ENCODE peak calls at places on chromosome 5, in six cellular contexts. One of them, this sample, is unnamed.

GRCh38 chr5:39759696-39760095 is 334.9 kb upstream of the DAB2 start:
- DNase-seq in upper lobe of left lung: no peak
- DNase-seq in gastrocnemius medialis: no peak
- DNase-seq in right atrium auricular region: no peak
- DNase-seq in HCT116: no peak
- DNase-seq in cardiac muscle cell: peak
- DNase-seq in this sample: no peak

GRCh38 chr5:153517105-153517700 is 26.7 kb downstream of the GRIA1 start:
- DNase-seq in right atrium auricular region: no peak
- DNase-seq in cardiac muscle cell: no peak
- DNase-seq in gastrocnemius medialis: no peak
- DNase-seq in upper lobe of left lung: no peak
- DNase-seq in HCT116: no peak
- DNase-seq in this sample: no peak

GRCh38 chr5:37882636-37883035 is 42.8 kb upstream of the GDNF start:
- DNase-seq in upper lobe of left lung: no peak
- DNase-seq in HCT116: no peak
- DNase-seq in right atrium auricular region: no peak
- DNase-seq in gastrocnemius medialis: no peak
- DNase-seq in cardiac muscle cell: no peak
- DNase-seq in this sample: no peak

GRCh38 chr5:42870882-42871418 is 59.3 kb upstream of the SELENOP start:
- DNase-seq in right atrium auricular region: no peak
- DNase-seq in HCT116: no peak
- DNase-seq in upper lobe of left lung: no peak
- DNase-seq in gastrocnemius medialis: no peak
- DNase-seq in cardiac muscle cell: peak
- DNase-seq in this sample: no peak

GRCh38 chr5:6572086-6572824 is 60.6 kb downstream of the NSUN2 start:
- DNase-seq in upper lobe of left lung: peak
- DNase-seq in gastrocnemius medialis: no peak
- DNase-seq in right atrium auricular region: peak
- DNase-seq in HCT116: no peak
- DNase-seq in cardiac muscle cell: no peak
- DNase-seq in this sample: no peak

GRCh38 chr5:76401801-76402250 is 1.3 kb upstream of the IQGAP2 start:
- DNase-seq in gastrocnemius medialis: no peak
- DNase-seq in upper lobe of left lung: no peak
- DNase-seq in cardiac muscle cell: no peak
- DNase-seq in right atrium auricular region: no peak
- DNase-seq in HCT116: no peak
- DNase-seq in this sample: no peak

GRCh38 chr5:56951131-56951945 is 585 bp downstream of the MIER3 start:
- DNase-seq in upper lobe of left lung: peak
- DNase-seq in right atrium auricular region: no peak
- DNase-seq in HCT116: no peak
- DNase-seq in cardiac muscle cell: peak
- DNase-seq in gastrocnemius medialis: no peak
- DNase-seq in this sample: no peak

GRCh38 chr5:34728236-34728635 is 72.1 kb downstream of the RAI14 start:
- DNase-seq in cardiac muscle cell: no peak
- DNase-seq in HCT116: no peak
- DNase-seq in right atrium auricular region: no peak
- DNase-seq in gastrocnemius medialis: no peak
- DNase-seq in upper lobe of left lung: no peak
- DNase-seq in this sample: no peak

GRCh38 chr5:173484569-173484968 is 131.9 kb downstream of the BOD1 start:
- DNase-seq in right atrium auricular region: no peak
- DNase-seq in upper lobe of left lung: no peak
- DNase-seq in cardiac muscle cell: no peak
- DNase-seq in gastrocnemius medialis: no peak
- DNase-seq in HCT116: no peak
- DNase-seq in this sample: no peak

GRCh38 chr5:125870271-125870670 is 552.9 kb upstream of the GRAMD2B start:
- DNase-seq in gastrocnemius medialis: no peak
- DNase-seq in HCT116: no peak
- DNase-seq in right atrium auricular region: no peak
- DNase-seq in cardiac muscle cell: no peak
- DNase-seq in upper lobe of left lung: no peak
- DNase-seq in this sample: no peak

GRCh38 chr5:86605881-86606280 is 11.9 kb upstream of the COX7C start:
- DNase-seq in right atrium auricular region: no peak
- DNase-seq in gastrocnemius medialis: no peak
- DNase-seq in HCT116: no peak
- DNase-seq in upper lobe of left lung: no peak
- DNase-seq in cardiac muscle cell: no peak
- DNase-seq in this sample: no peak

GRCh38 chr5:1311443-1312055 is 16.7 kb upstream of the TERT start:
- DNase-seq in right atrium auricular region: no peak
- DNase-seq in HCT116: no peak
- DNase-seq in gastrocnemius medialis: no peak
- DNase-seq in upper lobe of left lung: peak
- DNase-seq in cardiac muscle cell: no peak
- DNase-seq in this sample: no peak

GRCh38 chr5:33441241-33441844 is 578 bp downstream of the TARS1 start:
- DNase-seq in right atrium auricular region: no peak
- DNase-seq in cardiac muscle cell: peak
- DNase-seq in gastrocnemius medialis: no peak
- DNase-seq in upper lobe of left lung: no peak
- DNase-seq in HCT116: peak
- DNase-seq in this sample: peak

GRCh38 chr5:39178171-39178570 is 41.2 kb downstream of the FYB1 start:
- DNase-seq in upper lobe of left lung: no peak
- DNase-seq in cardiac muscle cell: peak
- DNase-seq in gastrocnemius medialis: no peak
- DNase-seq in HCT116: no peak
- DNase-seq in right atrium auricular region: no peak
- DNase-seq in this sample: no peak

GRCh38 chr5:41094871-41095270 is 23.7 kb upstream of the MROH2B start:
- DNase-seq in upper lobe of left lung: no peak
- DNase-seq in gastrocnemius medialis: no peak
- DNase-seq in right atrium auricular region: no peak
- DNase-seq in cardiac muscle cell: peak
- DNase-seq in HCT116: peak
- DNase-seq in this sample: peak

GRCh38 chr5:41093803-41094202 is 22.7 kb upstream of the MROH2B start:
- DNase-seq in right atrium auricular region: no peak
- DNase-seq in cardiac muscle cell: peak
- DNase-seq in upper lobe of left lung: no peak
- DNase-seq in gastrocnemius medialis: no peak
- DNase-seq in HCT116: no peak
- DNase-seq in this sample: no peak

GRCh38 chr5:41097642-41098041 is 26.5 kb upstream of the MROH2B start:
- DNase-seq in HCT116: no peak
- DNase-seq in upper lobe of left lung: no peak
- DNase-seq in cardiac muscle cell: no peak
- DNase-seq in gastrocnemius medialis: no peak
- DNase-seq in right atrium auricular region: no peak
- DNase-seq in this sample: no peak

GRCh38 chr5:41095324-41096101 is 24.4 kb upstream of the MROH2B start:
- DNase-seq in HCT116: no peak
- DNase-seq in right atrium auricular region: no peak
- DNase-seq in cardiac muscle cell: peak
- DNase-seq in gastrocnemius medialis: no peak
- DNase-seq in upper lobe of left lung: no peak
- DNase-seq in this sample: no peak
- H3K27ac ChIP-seq in HCT116: no peak
- H3K27ac ChIP-seq in right atrium auricular region: no peak
- H3K27ac ChIP-seq in cardiac muscle cell: no peak
- H3K27ac ChIP-seq in gastrocnemius medialis: no peak
- H3K27ac ChIP-seq in upper lobe of left lung: no peak
- H3K27ac ChIP-seq in this sample: no peak

DNA sequence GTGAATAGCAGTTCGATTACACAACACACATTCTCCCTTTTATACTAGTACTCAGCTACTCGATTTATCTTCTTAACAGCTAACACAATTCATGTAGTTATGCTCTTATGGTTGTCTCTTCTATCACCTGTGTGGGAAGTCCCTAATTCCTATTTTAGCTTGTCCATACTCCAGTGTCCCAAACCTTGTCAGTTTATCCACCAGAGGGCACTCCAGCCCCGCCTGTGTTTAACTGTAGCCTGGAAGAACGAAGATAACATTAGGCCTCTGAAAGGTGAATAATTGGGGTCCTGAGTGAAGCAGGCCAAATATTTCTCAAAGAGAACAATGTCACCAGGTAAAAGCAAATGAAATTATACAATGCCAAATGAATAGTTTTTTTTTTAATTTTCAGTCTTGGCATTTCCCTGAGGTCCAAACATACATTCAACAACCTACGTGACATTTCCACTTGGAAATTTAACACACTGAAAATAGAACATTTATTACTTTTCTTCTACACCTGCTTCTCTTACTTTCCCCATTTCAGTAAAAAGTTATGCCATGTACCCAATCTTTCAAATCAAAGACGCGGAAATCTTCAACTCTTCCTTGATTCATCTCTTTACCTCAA is 560.7 kb downstream of the HTR1A start:
- DNase-seq in gastrocnemius medialis: no peak
- DNase-seq in cardiac muscle cell: peak
- DNase-seq in HCT116: peak
- DNase-seq in upper lobe of left lung: no peak
- DNase-seq in right atrium auricular region: no peak
- DNase-seq in this sample: no peak
- TF ChIP-seq CTCF in gastrocnemius medialis: peak
- TF ChIP-seq CTCF in cardiac muscle cell: peak
- TF ChIP-seq CTCF in HCT116: peak
- TF ChIP-seq CTCF in upper lobe of left lung: peak
- TF ChIP-seq CTCF in right atrium auricular region: peak
- TF ChIP-seq CTCF in this sample: peak

GRCh38 chr5:136034492-136034891 is 5.7 kb downstream of the TGFBI start:
- DNase-seq in cardiac muscle cell: no peak
- DNase-seq in upper lobe of left lung: no peak
- DNase-seq in right atrium auricular region: no peak
- DNase-seq in gastrocnemius medialis: no peak
- DNase-seq in HCT116: no peak
- DNase-seq in this sample: no peak

GRCh38 chr5:136034976-136035375 is 6.2 kb downstream of the TGFBI start:
- DNase-seq in gastrocnemius medialis: peak
- DNase-seq in HCT116: no peak
- DNase-seq in right atrium auricular region: no peak
- DNase-seq in upper lobe of left lung: no peak
- DNase-seq in cardiac muscle cell: no peak
- DNase-seq in this sample: no peak

GRCh38 chr5:136036991-136037705 is 8.4 kb downstream of the TGFBI start:
- DNase-seq in upper lobe of left lung: no peak
- DNase-seq in cardiac muscle cell: peak
- DNase-seq in right atrium auricular region: no peak
- DNase-seq in gastrocnemius medialis: peak
- DNase-seq in HCT116: no peak
- DNase-seq in this sample: peak

GRCh38 chr5:136035837-136036236 is 7.0 kb downstream of the TGFBI start:
- DNase-seq in cardiac muscle cell: no peak
- DNase-seq in upper lobe of left lung: no peak
- DNase-seq in right atrium auricular region: no peak
- DNase-seq in HCT116: no peak
- DNase-seq in gastrocnemius medialis: no peak
- DNase-seq in this sample: no peak

GRCh38 chr5:136036293-136036911 is 7.6 kb downstream of the TGFBI start:
- DNase-seq in cardiac muscle cell: no peak
- DNase-seq in upper lobe of left lung: no peak
- DNase-seq in gastrocnemius medialis: no peak
- DNase-seq in HCT116: no peak
- DNase-seq in right atrium auricular region: no peak
- DNase-seq in this sample: no peak
- H3K27ac ChIP-seq in cardiac muscle cell: no peak
- H3K27ac ChIP-seq in upper lobe of left lung: peak
- H3K27ac ChIP-seq in gastrocnemius medialis: peak
- H3K27ac ChIP-seq in HCT116: no peak
- H3K27ac ChIP-seq in right atrium auricular region: peak
- H3K27ac ChIP-seq in this sample: no peak

GRCh38 chr5:140365941-140366340 is 5.9 kb downstream of the SLC4A9 start:
- DNase-seq in right atrium auricular region: no peak
- DNase-seq in gastrocnemius medialis: no peak
- DNase-seq in upper lobe of left lung: no peak
- DNase-seq in cardiac muscle cell: no peak
- DNase-seq in HCT116: no peak
- DNase-seq in this sample: no peak

GRCh38 chr5:140364472-140364765 is 4.4 kb downstream of the SLC4A9 start:
- DNase-seq in upper lobe of left lung: no peak
- DNase-seq in gastrocnemius medialis: no peak
- DNase-seq in HCT116: no peak
- DNase-seq in right atrium auricular region: no peak
- DNase-seq in cardiac muscle cell: no peak
- DNase-seq in this sample: no peak

GRCh38 chr5:140365282-140365681 is 5.3 kb downstream of the SLC4A9 start:
- DNase-seq in HCT116: no peak
- DNase-seq in upper lobe of left lung: no peak
- DNase-seq in right atrium auricular region: no peak
- DNase-seq in gastrocnemius medialis: no peak
- DNase-seq in cardiac muscle cell: no peak
- DNase-seq in this sample: no peak

GRCh38 chr5:140367631-140368013 is 7.6 kb downstream of the SLC4A9 start:
- DNase-seq in gastrocnemius medialis: no peak
- DNase-seq in HCT116: no peak
- DNase-seq in upper lobe of left lung: no peak
- DNase-seq in right atrium auricular region: no peak
- DNase-seq in cardiac muscle cell: no peak
- DNase-seq in this sample: no peak

DNA sequence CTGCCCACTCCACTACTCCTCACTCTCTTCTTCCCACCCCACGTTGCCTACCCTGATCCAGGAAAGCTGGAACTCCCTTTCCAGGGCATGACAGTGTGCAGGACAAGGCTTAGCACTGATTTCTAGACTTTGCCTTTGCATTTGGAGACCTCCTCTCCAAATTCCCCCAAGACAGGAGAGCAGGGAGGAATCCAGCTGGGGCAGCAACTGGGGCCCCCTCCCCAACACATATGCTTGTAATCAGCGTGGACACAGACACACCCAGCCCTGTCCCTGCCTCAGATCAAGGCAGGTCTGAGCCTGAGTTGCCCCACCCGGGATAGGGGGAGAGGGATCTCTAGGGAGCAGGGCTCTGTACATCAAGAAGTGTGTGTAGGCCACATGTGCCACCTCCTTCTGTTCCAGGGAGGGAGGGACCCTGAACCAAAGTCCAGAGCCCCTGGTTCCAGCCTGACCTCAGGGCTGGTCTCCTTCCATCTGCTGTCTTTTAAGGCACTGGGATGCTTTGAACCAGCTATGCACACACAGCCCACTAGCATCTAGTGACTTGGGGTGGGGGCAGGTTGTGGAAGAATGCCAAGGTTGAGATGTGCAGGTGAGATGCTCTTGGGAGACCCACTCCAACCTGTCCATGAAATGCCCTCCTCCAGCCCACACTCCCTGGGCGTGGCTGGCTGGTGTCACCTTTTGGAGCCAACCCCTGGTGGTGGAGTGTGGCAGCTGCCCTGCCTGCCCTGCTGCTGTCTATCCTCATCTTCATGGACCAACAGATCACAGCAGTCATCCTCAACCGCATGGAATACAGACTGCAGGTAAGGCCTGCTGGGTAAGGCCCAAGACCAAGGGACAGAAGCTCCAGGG is 7.0 kb downstream of the SLC4A9 start:
- DNase-seq in cardiac muscle cell: no peak
- DNase-seq in right atrium auricular region: no peak
- DNase-seq in gastrocnemius medialis: no peak
- DNase-seq in HCT116: no peak
- DNase-seq in upper lobe of left lung: no peak
- DNase-seq in this sample: no peak
- TF ChIP-seq CTCF in cardiac muscle cell: no peak
- TF ChIP-seq CTCF in right atrium auricular region: no peak
- TF ChIP-seq CTCF in gastrocnemius medialis: no peak
- TF ChIP-seq CTCF in HCT116: no peak
- TF ChIP-seq CTCF in upper lobe of left lung: no peak
- TF ChIP-seq CTCF in this sample: no peak

GRCh38 chr5:149583394-149583793 is 2.1 kb downstream of the ARHGEF37 start:
- DNase-seq in upper lobe of left lung: no peak
- DNase-seq in cardiac muscle cell: peak
- DNase-seq in right atrium auricular region: no peak
- DNase-seq in gastrocnemius medialis: no peak
- DNase-seq in HCT116: no peak
- DNase-seq in this sample: no peak
- H3K27ac ChIP-seq in upper lobe of left lung: peak
- H3K27ac ChIP-seq in cardiac muscle cell: no peak
- H3K27ac ChIP-seq in right atrium auricular region: peak
- H3K27ac ChIP-seq in gastrocnemius medialis: peak
- H3K27ac ChIP-seq in HCT116: no peak
- H3K27ac ChIP-seq in this sample: no peak